ENCODE peak calls at places on chromosomes 4 and X, in seven cellular contexts. P is A549, F is HepG2, L is tibial nerve, O is GM12892, B is Peyer's patch, W is HCT116. D is an unnamed sample.

GRCh38 chr4:144289687-144290433 is 149.3 kb upstream of the GYPA start:
- DNase-seq in O (no peak), W (no peak), B (no peak), F (no peak), P (no peak), L (no peak), D (no peak)

GRCh38 chr4:112857461-112857860 is 192.0 kb upstream of the ANK2 start:
- DNase-seq in B (no peak), F (no peak), O (no peak), W (peak), P (peak), L (no peak), D (no peak)

GRCh38 chr4:16731776-16732380 is 166.6 kb downstream of the LDB2 start:
- DNase-seq in O (no peak), P (no peak), B (no peak), W (no peak), F (no peak), L (no peak), D (no peak)

GRCh38 chrX:150161092-150161672 is 201.9 kb upstream of the MAMLD1 start:
- DNase-seq in L (no peak), P (no peak), F (no peak), B (no peak), O (no peak), W (no peak), D (no peak)

GRCh38 chr4:121370729-121371325 is 10.0 kb downstream of the QRFPR start:
- DNase-seq in W (peak), O (no peak), L (peak), B (no peak), F (peak), P (peak), D (peak)

GRCh38 chr4:112854420-112854819 is 195.0 kb upstream of the ANK2 start:
- DNase-seq in F (no peak), O (no peak), P (no peak), W (no peak), L (no peak), B (no peak), D (no peak)

GRCh38 chr4:119526786-119527550 is 101.6 kb downstream of the PDE5A start:
- DNase-seq in F (peak), W (no peak), O (no peak), P (no peak), B (no peak), L (no peak), D (no peak)

GRCh38 chrX:73562986-73563739 is at the start of gene CHIC1:
- DNase-seq in B (peak), F (no peak), W (no peak), L (peak), P (peak), O (peak), D (peak)

GRCh38 chrX:128739539-128739938 is 687.3 kb upstream of the ACTRT1 start:
- DNase-seq in B (no peak), O (no peak), P (no peak), L (no peak), W (no peak), F (no peak), D (no peak)

GRCh38 chr4:98546910-98547544 is 111.4 kb downstream of the TSPAN5 start:
- DNase-seq in F (no peak), O (no peak), W (no peak), B (no peak), P (no peak), L (peak), D (no peak)

GRCh38 chrX:43940811-43941210 is 32.4 kb downstream of the NDP start:
- DNase-seq in F (no peak), B (no peak), W (no peak), P (peak), O (no peak), L (no peak), D (no peak)

GRCh38 chr4:181261279-181261678 is 981.9 kb upstream of the TENM3 start:
- DNase-seq in O (no peak), F (no peak), L (no peak), P (no peak), B (no peak), W (no peak), D (no peak)

GRCh38 chr4:154416183-154416543 is 75.4 kb downstream of the DCHS2 start:
- DNase-seq in F (peak), W (no peak), L (no peak), B (no peak), O (no peak), P (peak), D (no peak)

GRCh38 chr4:98514930-98515809 is 143.2 kb downstream of the TSPAN5 start:
- DNase-seq in P (no peak), F (no peak), L (peak), B (no peak), W (no peak), O (no peak), D (peak)

GRCh38 chrX:139831689-139832456 is 101.0 kb downstream of the ATP11C start:
- DNase-seq in B (no peak), F (no peak), L (peak), W (no peak), P (peak), O (no peak), D (no peak)

GRCh38 chr4:88441696-88442095 is 15.2 kb upstream of the HERC5 start:
- DNase-seq in O (no peak), B (no peak), P (no peak), W (no peak), F (no peak), L (no peak), D (no peak)

GRCh38 chrX:104347860-104348259 is 93.1 kb upstream of the ESX1 start:
- DNase-seq in F (no peak), O (no peak), W (no peak), P (no peak), B (no peak), L (no peak), D (no peak)

GRCh38 chrX:141220342-141221008 is 21.8 kb downstream of the SPANXC start:
- DNase-seq in P (peak), W (no peak), B (no peak), F (no peak), O (no peak), L (no peak), D (no peak)

GRCh38 chr4:38691251-38692008 is 27.4 kb downstream of the KLF3 start:
- DNase-seq in W (no peak), O (no peak), P (no peak), B (no peak), L (no peak), F (no peak), D (no peak)

GRCh38 chrX:74251006-74251930 is 52.7 kb upstream of the ZCCHC13 start:
- DNase-seq in W (no peak), P (peak), O (no peak), B (no peak), L (no peak), F (peak), D (peak)

GRCh38 chr4:78845469-78845868 is 69.3 kb downstream of the BMP2K start:
- DNase-seq in F (no peak), P (no peak), W (no peak), O (no peak), L (no peak), B (no peak), D (no peak)

GRCh38 chrX:119523664-119524184 is 41.5 kb downstream of the STEEP1 start:
- DNase-seq in F (no peak), O (no peak), B (no peak), L (no peak), P (no peak), W (no peak), D (no peak)

GRCh38 chr4:112704991-112705845 is 68.3 kb downstream of the LARP7 start:
- DNase-seq in F (peak), P (peak), W (peak), L (peak), B (peak), O (no peak), D (peak)

GRCh38 chrX:8147216-8147615 is 23.9 kb downstream of the VCX2 start:
- DNase-seq in O (no peak), L (no peak), B (no peak), P (no peak), F (no peak), W (no peak), D (no peak)

GRCh38 chrX:107699611-107700010 is 71.3 kb downstream of the PRPS1 start:
- DNase-seq in F (no peak), W (no peak), O (no peak), B (no peak), L (no peak), P (no peak), D (no peak)

GRCh38 chr4:113880240-113881028 is 99.0 kb downstream of the ARSJ start:
- DNase-seq in B (no peak), P (no peak), O (no peak), L (no peak), W (no peak), F (no peak), D (no peak)

GRCh38 chrX:109537324-109537665 is 651 bp downstream of the NXT2 start:
- DNase-seq in O (no peak), B (no peak), W (no peak), L (peak), P (peak), F (peak), D (no peak)

GRCh38 chr4:4694812-4695211 is 153.0 kb upstream of the STX18 start:
- DNase-seq in O (no peak), W (no peak), L (no peak), F (peak), P (no peak), B (no peak), D (no peak)

GRCh38 chr4:119750771-119751170 is 122.2 kb upstream of the PDE5A start:
- DNase-seq in B (no peak), O (no peak), L (no peak), F (no peak), W (no peak), P (no peak), D (no peak)

GRCh38 chrX:66162331-66162822 is 1.7 kb upstream of the HEPH start:
- DNase-seq in W (no peak), B (peak), P (no peak), F (no peak), O (no peak), L (no peak), D (peak)

GRCh38 chr4:156782491-156782890 is 189.1 kb downstream of the PDGFC start:
- DNase-seq in B (no peak), F (no peak), L (no peak), O (no peak), W (no peak), P (no peak), D (no peak)

GRCh38 chr4:152962160-152962559 is 26.0 kb downstream of the FHDC1 start:
- DNase-seq in L (no peak), F (no peak), P (no peak), O (no peak), W (no peak), B (no peak), D (peak)

GRCh38 chr4:152957437-152958185 is 21.5 kb downstream of the FHDC1 start:
- DNase-seq in F (no peak), L (no peak), P (peak), W (no peak), O (no peak), B (peak), D (peak)

GRCh38 chr4:152961752-152962117 is 25.6 kb downstream of the FHDC1 start:
- DNase-seq in P (no peak), O (no peak), W (no peak), L (no peak), F (no peak), B (no peak), D (peak)

GRCh38 chr4:152959080-152959479 is 23.0 kb downstream of the FHDC1 start:
- DNase-seq in P (no peak), W (no peak), L (no peak), B (no peak), F (peak), O (no peak), D (peak)

DNA sequence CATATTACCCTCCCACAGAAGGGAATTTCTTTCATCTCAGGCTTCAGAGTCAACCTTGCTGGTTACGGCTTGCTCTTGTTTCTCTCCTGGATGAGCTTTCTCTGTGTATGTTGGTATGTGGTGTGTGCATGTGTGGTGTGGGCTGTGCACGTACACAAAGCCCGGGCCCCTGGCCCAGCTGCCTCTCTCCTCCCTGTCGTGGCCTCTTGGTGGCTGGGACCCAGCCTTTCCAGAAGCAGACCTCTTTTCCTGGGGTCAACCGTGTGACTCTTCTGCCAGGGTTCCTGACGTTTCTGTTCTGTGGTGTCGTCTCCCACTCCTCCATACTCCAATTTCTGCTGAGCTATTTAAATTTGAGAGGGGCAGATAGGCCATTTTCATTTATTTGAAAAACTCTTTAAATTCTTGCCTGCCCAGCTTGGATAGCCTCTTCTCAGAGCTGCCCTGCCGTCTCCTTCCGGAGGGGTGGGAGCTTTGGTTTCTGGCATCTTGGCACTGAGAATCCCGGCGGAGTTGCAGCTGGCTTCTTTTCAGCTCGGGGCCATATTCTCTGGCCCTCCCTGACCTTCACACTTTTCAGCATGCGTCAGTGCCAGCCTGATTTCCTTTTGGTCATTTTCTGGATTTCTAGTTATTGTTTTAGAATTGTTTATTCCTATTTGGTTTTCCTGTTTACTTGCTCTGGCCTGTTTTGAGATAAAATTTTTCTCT is 25.1 kb downstream of the FHDC1 start:
- DNase-seq in F (no peak), W (no peak), P (no peak), L (no peak), B (no peak), O (no peak), D (no peak)
- TF ChIP-seq POLR2A in F (no peak), W (no peak), P (no peak), L (no peak), B (no peak), O (no peak), D (no peak)

DNA sequence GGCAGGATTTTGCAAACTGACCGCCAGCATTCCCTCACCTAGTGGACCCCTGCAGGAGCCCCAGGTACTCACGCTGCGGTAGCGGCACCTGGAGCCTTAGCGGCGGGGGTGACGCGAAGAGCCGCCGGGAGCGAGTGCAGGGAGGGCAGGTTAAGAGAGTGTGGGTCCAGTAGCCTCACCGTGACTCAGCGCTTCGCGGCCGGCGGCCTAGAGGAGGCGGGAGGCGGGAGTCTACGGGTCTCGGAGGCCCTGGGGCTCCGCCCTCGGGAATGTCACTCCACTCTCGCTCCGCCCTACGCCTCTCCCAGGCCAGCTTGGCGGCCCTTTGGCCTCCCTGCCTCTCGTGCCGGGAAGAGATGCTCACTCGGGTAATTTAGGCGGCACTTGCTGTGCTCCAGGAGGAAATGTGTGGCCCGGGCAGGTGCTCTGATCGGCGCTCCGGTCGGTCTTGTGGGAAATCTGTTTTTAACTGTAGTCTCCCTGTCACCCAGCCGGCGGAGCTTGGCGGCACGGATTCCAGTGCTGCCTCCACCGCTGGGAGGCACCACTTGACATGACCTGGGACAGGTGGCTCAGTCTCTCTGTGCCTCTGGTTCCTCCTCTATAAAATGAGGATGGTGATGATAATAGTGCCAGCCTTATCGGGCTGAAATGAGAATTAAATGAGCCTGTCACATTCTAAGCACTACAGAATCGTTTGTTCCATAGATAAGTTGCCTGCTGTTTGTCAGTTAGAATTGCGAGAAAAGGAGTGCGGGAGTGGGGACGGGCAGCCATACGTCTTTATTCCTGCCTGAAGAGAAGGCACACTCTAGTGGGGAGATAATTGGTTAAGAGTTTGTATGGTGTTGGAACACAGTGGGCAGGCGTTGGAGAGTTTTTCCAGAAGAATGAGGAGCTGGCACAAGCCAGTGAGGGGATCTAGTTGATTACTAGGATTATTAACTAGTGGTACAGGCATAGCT is at the start of gene PIR:
- DNase-seq in P (peak), L (peak), F (peak), O (peak), W (peak), B (peak), D (peak)
- TF ChIP-seq POLR2A in P (peak), L (peak), F (peak), O (no peak), W (no peak), B (peak), D (peak)

GRCh38 chr4:123555500-123556273 is 159.1 kb downstream of the SPRY1 start:
- DNase-seq in W (no peak), P (peak), B (peak), F (peak), L (peak), O (no peak), D (peak)
- TF ChIP-seq POLR2A in W (no peak), P (no peak), B (no peak), F (no peak), L (no peak), O (no peak), D (no peak)

GRCh38 chr4:28360681-28361080 is 1500.0 kb downstream of the STIM2 start:
- DNase-seq in B (no peak), W (no peak), P (no peak), O (no peak), L (no peak), F (no peak), D (no peak)

GRCh38 chr4:28350485-28350884 is 1489.8 kb downstream of the STIM2 start:
- DNase-seq in P (no peak), F (no peak), W (no peak), L (no peak), O (no peak), B (no peak), D (no peak)

GRCh38 chr4:28351826-28352225 is 1491.2 kb downstream of the STIM2 start:
- DNase-seq in P (no peak), L (no peak), O (no peak), W (no peak), F (no peak), B (no peak), D (no peak)

GRCh38 chr4:28357985-28358384 is 1497.3 kb downstream of the STIM2 start:
- DNase-seq in B (no peak), P (peak), F (no peak), O (no peak), W (peak), L (no peak), D (no peak)

GRCh38 chr4:28354874-28355273 is 1494.2 kb downstream of the STIM2 start:
- DNase-seq in W (no peak), B (no peak), F (no peak), O (no peak), P (no peak), L (no peak), D (no peak)
- TF ChIP-seq POLR2A in W (no peak), B (no peak), F (no peak), O (no peak), P (no peak), L (no peak), D (no peak)

GRCh38 chrX:103310592-103311400 is at the start of gene BEX2:
- DNase-seq in F (no peak), P (peak), O (peak), W (peak), B (peak), L (peak), D (peak)
- TF ChIP-seq POLR2A in F (no peak), P (no peak), O (no peak), W (peak), B (peak), L (peak), D (peak)

GRCh38 chr4:83012631-83013419 is 2.2 kb upstream of the LIN54 start:
- DNase-seq in W (peak), F (peak), O (peak), B (peak), P (peak), L (peak), D (peak)
- TF ChIP-seq POLR2A in W (no peak), F (peak), O (peak), B (peak), P (peak), L (peak), D (peak)

DNA sequence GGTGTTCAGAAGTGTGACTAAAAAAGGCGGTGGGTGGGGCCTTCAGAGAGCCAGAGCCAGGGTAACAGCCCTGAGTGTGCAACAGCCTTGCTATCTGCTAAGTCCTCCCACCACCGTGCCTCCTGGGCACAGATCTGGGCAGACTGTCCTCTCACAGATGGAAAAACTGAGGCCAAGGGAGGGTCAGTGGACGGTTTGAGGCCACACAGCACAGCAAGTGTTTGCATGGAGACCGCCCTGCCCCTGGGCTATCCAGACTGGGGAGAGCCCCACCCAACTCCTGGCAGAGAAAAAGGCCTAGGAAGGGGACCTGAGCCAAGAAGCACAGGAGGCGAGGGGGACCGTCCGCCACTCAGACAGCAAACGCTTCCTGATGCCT is 31.7 kb downstream of the BLOC1S4 start:
- DNase-seq in F (no peak), W (no peak), O (no peak), B (no peak), L (no peak), P (peak), D (peak)
- TF ChIP-seq POLR2A in F (no peak), W (no peak), O (no peak), B (no peak), L (no peak), P (no peak), D (no peak)

DNA sequence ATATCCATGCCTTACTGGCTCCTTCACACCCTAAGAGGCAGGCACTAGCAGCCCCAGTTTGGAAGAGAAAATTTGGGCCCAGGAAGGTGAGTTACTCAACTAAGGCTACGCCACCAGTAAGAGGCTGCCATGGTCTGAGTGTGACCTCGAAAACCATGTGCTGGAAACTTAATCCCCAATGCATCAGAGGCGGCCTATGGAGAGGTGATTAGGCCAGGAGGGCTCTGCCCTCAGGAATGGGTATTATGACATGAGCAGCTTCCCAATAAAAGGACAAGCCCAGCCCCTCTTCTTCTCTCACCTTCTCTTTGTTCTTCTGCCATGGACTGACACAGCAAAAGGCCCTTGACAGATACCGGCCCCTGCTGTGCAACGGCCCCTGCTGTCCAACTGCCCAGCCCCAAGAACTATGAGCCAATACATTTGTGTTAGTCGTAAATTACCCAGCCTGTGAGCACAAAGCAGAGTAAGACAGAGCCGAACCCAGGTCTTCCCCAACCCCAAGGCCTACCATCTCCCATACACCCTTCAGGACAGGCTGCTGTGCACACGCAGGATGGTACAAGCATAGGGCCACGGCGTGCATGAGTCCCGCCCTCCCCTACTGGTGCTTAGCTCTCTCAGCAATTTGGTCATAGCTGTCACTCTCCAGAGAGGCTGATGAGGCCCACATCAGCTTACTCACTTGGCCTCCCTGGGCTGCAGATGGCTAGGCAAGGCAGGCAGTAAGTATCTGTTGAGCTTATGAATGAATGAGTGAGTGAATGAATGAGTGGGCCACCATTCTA is 14.2 kb downstream of the WDR1 start:
- DNase-seq in L (no peak), F (no peak), O (no peak), P (no peak), B (no peak), W (no peak), D (no peak)
- TF ChIP-seq POLR2A in L (no peak), F (no peak), O (peak), P (no peak), B (no peak), W (no peak), D (no peak)

D was measured in erythroblast.